ENCODE peak calls at places on chromosomes 3 and 15, in seven cellular contexts. Q is kidney, I is stomach, B is right lobe of liver, S is psoas muscle, F is endodermal cell, T is pancreas. X is an unnamed sample.
A peak's percentile ranks its signal among the peaks of the same experiment; 100 is the strongest.

GRCh38 chr15:57198654-57199241 is 177.6 kb upstream of the CGNL1 start:
- DNase-seq in Q (no peak), I (no peak), B (no peak), S (no peak), F (peak; percentile 76), T (no peak), X (no peak)

GRCh38 chr3:66856555-66856954 is 141.6 kb upstream of the KBTBD8 start:
- DNase-seq in Q (no peak), I (no peak), B (no peak), S (no peak), F (no peak), T (no peak), X (no peak)

GRCh38 chr3:172319653-172320052 is 128.6 kb downstream of the GHSR start:
- DNase-seq in Q (no peak), I (no peak), B (no peak), S (no peak), F (no peak), T (no peak), X (no peak)

GRCh38 chr3:173584834-173585831 is 187.6 kb downstream of the NLGN1 start:
- DNase-seq in Q (peak; percentile 68), I (no peak), B (no peak), S (no peak), F (peak; percentile 85), T (no peak), X (peak; percentile 37)

GRCh38 chr3:46719735-46720271 is 2.1 kb upstream of the PRSS50 start:
- DNase-seq in Q (no peak), I (peak; percentile 3), B (no peak), S (peak; percentile 25), F (peak; percentile 38), T (no peak), X (no peak)

GRCh38 chr15:76678766-76679165 is 226.4 kb downstream of the SCAPER start:
- DNase-seq in Q (no peak), I (no peak), B (no peak), S (no peak), F (no peak), T (no peak), X (no peak)

GRCh38 chr3:104628185-104628789 is 738.4 kb upstream of the ALCAM start:
- DNase-seq in Q (no peak), I (no peak), B (no peak), S (no peak), F (no peak), T (no peak), X (no peak)

GRCh38 chr15:63938486-63939061 is 104.8 kb upstream of the HERC1 start:
- DNase-seq in Q (no peak), I (no peak), B (no peak), S (no peak), F (no peak), T (no peak), X (no peak)

GRCh38 chr3:11705049-11705448 is 61.3 kb upstream of the VGLL4 start:
- DNase-seq in Q (peak; percentile 75), I (no peak), B (no peak), S (no peak), F (no peak), T (no peak), X (no peak)

GRCh38 chr3:102038477-102039142 is 189.3 kb downstream of the NFKBIZ start:
- DNase-seq in Q (no peak), I (no peak), B (no peak), S (no peak), F (no peak), T (no peak), X (no peak)

GRCh38 chr3:191198886-191199285 is at the start of gene OSTN:
- DNase-seq in Q (no peak), I (no peak), B (no peak), S (no peak), F (no peak), T (no peak), X (no peak)

GRCh38 chr15:79086814-79087213 is 3.8 kb downstream of the RASGRF1 start:
- DNase-seq in Q (no peak), I (peak; percentile 8), B (no peak), S (no peak), F (no peak), T (no peak), X (no peak)

GRCh38 chr15:79084308-79084968 is 6.1 kb downstream of the RASGRF1 start:
- DNase-seq in Q (no peak), I (no peak), B (no peak), S (no peak), F (peak; percentile 26), T (no peak), X (no peak)

GRCh38 chr15:79078763-79079395 is 11.7 kb downstream of the RASGRF1 start:
- DNase-seq in Q (no peak), I (no peak), B (no peak), S (no peak), F (peak; percentile 34), T (no peak), X (no peak)

GRCh38 chr15:79083154-79083553 is 7.4 kb downstream of the RASGRF1 start:
- DNase-seq in Q (no peak), I (no peak), B (no peak), S (no peak), F (peak; percentile 10), T (no peak), X (no peak)

DNA sequence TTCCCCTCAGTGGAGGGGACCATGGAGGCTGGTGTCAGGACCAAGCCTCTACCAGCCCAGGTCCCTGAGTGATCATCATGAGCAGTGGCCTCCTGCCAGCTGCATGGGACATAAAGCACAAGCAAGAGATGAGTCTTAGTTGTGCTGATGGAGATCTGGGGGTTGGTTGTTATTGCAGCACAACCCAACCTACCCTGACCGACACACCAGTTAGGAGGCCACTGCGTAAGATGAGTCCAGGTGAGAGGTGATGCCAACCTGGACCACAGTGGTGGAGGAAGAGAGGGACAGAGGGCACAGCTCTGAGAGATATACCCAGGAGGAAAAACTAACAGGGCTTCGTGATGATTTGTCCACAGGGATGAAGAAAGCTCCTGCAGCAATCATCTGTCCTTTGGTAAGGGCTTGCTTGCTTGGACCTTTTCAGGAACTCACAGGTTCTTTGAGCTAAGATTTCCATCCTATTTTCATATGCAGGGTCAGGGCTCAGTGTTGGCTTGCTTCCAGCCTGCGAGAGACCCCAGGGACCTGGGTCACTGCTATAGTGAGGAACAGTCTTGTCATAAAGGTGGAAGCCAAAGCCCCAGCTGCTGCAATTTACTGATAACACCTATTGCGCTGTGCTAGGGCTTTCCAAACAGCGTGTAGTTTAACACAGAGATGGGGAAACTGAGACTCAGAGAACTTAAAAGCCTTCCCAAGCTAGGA is 8.1 kb downstream of the RASGRF1 start:
- DNase-seq in Q (no peak), I (no peak), B (no peak), S (no peak), F (peak; percentile 1), T (no peak), X (no peak)
- TF ChIP-seq CTCF in Q (no peak), I (no peak), B (no peak), S (no peak), F (no peak), T (no peak), X (no peak)

DNA sequence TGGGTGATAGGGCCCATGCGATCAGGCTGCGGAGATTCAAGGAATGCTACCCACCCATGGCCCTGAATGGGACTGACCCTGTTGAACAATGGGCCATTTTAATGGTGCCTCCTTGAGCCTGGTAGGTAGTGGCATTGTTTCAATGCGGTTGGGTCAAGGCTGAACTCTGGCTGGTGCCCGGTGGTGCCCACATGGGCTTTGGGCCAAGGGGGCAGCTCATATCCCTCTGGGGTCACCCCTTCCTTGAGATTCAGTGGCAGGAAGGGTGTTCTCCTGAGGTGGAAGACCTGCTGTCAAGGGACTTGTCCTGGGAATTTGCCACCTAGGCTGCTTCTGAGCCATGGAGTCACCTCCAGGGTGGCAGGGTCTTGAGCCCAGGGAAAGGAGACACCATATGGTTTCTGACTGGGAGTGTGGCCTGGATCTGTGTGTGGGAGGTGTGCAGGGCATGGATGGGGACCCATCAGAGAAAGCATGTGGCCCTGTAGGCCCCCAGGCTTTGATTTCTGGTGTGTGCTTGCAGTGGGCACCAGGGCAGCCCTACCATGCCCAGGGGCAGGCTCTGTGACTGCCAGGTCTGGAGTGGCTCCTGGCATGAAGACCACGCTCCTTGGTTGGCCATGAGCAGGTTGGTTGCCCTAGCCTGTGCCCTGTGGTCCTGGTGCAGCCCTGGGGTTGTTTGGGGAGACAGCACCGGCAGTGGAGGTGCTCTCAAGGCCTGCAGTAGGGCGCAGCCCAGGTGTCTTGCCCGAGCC is 199.9 kb downstream of the UBE3A start:
- DNase-seq in Q (peak; percentile 63), I (no peak), B (peak; percentile 8), S (peak; percentile 30), F (no peak), T (no peak), X (peak; percentile 10)
- H3K9me3 ChIP-seq in Q (peaks cover 4% of the 10 kb centered on the region), I (peaks cover 100% of the 10 kb centered on the region), B (no peaks in the 10 kb centered on the region), S (no peaks in the 10 kb centered on the region), F (no peaks in the 10 kb centered on the region), T (no peaks in the 10 kb centered on the region), X (peaks cover 99% of the 10 kb centered on the region)

DNA sequence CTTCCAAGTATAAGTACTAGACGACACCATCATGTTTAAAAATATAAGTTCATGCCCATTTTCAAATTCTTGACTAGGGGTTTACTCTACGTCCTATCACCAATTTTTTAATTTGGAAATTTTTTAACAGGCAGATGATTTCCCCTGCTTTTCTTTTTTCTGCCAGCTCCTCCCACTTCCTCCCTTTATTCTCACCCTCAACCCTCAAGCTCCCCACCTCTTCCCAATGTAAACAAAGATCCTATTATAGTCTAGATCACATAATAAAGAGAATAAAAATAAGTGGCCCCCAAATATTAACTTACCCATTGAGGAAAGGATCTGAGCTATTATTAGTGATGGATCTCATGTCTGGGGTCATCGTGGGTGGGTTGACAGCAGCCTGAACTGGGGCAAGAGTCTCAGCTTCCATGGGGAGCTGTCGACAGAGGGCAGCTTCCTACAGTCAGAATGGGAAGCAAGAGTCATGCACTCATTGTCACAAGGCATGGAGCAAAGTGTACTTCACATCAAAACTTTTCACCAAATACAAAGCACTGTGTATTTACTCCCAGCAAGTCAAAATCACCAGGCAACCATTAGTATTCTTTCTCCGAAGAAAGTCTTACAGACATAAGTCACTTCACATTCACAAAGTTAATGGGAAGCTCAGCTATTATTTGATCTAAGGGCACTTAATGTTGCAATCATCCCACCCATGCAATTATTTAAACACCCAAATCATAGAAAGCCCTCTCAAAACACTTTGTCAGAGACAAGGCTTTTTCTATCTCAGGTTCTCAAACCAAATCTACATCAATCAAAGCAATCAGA is 53.2 kb downstream of the TM4SF4 start:
- DNase-seq in Q (no peak), I (no peak), B (no peak), S (no peak), F (no peak), T (no peak), X (no peak)
- TF ChIP-seq CTCF in Q (peak; percentile 36), I (peak; percentile 11), B (no peak), S (peak; percentile 24), F (peak; percentile 53), T (no peak), X (no peak)

GRCh38 chr15:93024293-93024692 is 64.7 kb downstream of the RGMA start:
- DNase-seq in Q (no peak), I (no peak), B (no peak), S (no peak), F (peak; percentile 5), T (no peak), X (no peak)

GRCh38 chr15:93018574-93018973 is 70.4 kb downstream of the RGMA start:
- DNase-seq in Q (peak; percentile 30), I (no peak), B (no peak), S (no peak), F (peak; percentile 75), T (no peak), X (no peak)

GRCh38 chr15:93019971-93020370 is 69.0 kb downstream of the RGMA start:
- DNase-seq in Q (peak; percentile 37), I (no peak), B (no peak), S (no peak), F (no peak), T (no peak), X (no peak)

GRCh38 chr15:93019091-93019490 is 69.9 kb downstream of the RGMA start:
- DNase-seq in Q (no peak), I (no peak), B (no peak), S (no peak), F (no peak), T (no peak), X (no peak)

GRCh38 chr15:93020976-93021772 is 67.8 kb downstream of the RGMA start:
- DNase-seq in Q (peak; percentile 18), I (no peak), B (no peak), S (no peak), F (no peak), T (no peak), X (no peak)
- H3K9me3 ChIP-seq in Q (no peaks in the 10 kb centered on the region), I (no peaks in the 10 kb centered on the region), B (no peaks in the 10 kb centered on the region), S (no peaks in the 10 kb centered on the region), F (no peaks in the 10 kb centered on the region), T (no peaks in the 10 kb centered on the region), X (no peaks in the 10 kb centered on the region)